ENCODE peak calls at places on chromosomes 7 and 10, in four cellular contexts. M is neural crest cell, Q is non-pigmented ciliary epithelial cell, S is posterior vena cava. I is an unnamed sample.

GRCh38 chr7:17902599-17902998 is 37.7 kb downstream of the SNX13 start:
- DNase-seq in M (no peak), Q (no peak), S (no peak), I (no peak)

GRCh38 chr7:134605978-134606923 is 40.4 kb upstream of the BPGM start:
- DNase-seq in M (peak; percentile 56), Q (no peak), S (peak; percentile 85), I (no peak)

GRCh38 chr10:62724465-62724864 is 80.1 kb upstream of the ADO start:
- DNase-seq in M (no peak), Q (no peak), S (no peak), I (no peak)

GRCh38 chr7:67760971-67761370 is 764.3 kb downstream of the TYW1 start:
- DNase-seq in M (no peak), Q (no peak), S (no peak), I (no peak)

GRCh38 chr10:44205072-44205471 is 179.8 kb downstream of the CXCL12 start:
- DNase-seq in M (no peak), Q (no peak), S (no peak), I (no peak)

GRCh38 chr7:43952028-43952427 is 25.8 kb downstream of the UBE2D4 start:
- DNase-seq in M (no peak), Q (no peak), S (no peak), I (no peak)

GRCh38 chr7:29075621-29076020 is 70.7 kb downstream of the CPVL start:
- DNase-seq in M (no peak), Q (no peak), S (no peak), I (no peak)

GRCh38 chr7:24462984-24463383 is 110.3 kb upstream of the PALS2 start:
- DNase-seq in M (no peak), Q (no peak), S (no peak), I (no peak)

GRCh38 chr10:61776615-61777266 is 114.0 kb downstream of the CABCOCO1 start:
- DNase-seq in M (no peak), Q (no peak), S (no peak), I (no peak)

GRCh38 chr10:108424656-108425055 is 1260.2 kb upstream of the SORCS1 start:
- DNase-seq in M (no peak), Q (peak; percentile 23), S (no peak), I (no peak)

GRCh38 chr10:3538850-3539531 is 246.0 kb downstream of the KLF6 start:
- DNase-seq in M (no peak), Q (peak; percentile 95), S (peak; percentile 93), I (peak; percentile 84)